ENCODE peak calls at places on chromosomes 3 and 15, in nine cellular contexts. L is body of pancreas, F is IMR-90, U is heart right ventricle, P is Panc1, Z is GM10248, A is AG10803, C is AG09319, O is RWPE1. T is an unnamed sample.

GRCh38 chr15:81155375-81156218 is 21.5 kb downstream of the CFAP161 start:
- DNase-seq in O (peak; percentile 57), P (peak; percentile 25), L (peak; percentile 57), U (no peak), Z (peak; percentile 41), F (peak; percentile 77), C (peak; percentile 58), A (peak; percentile 83), T (no peak)

GRCh38 chr15:101288905-101289513 is 6.0 kb downstream of the SNRPA1 start:
- DNase-seq in F (peak; percentile 55), Z (no peak), A (peak; percentile 65), O (peak; percentile 59), L (no peak), P (no peak), U (no peak), C (no peak), T (no peak)

GRCh38 chr3:12235691-12236090 is 53.2 kb upstream of the PPARG start:
- DNase-seq in F (peak; percentile 57), A (no peak), P (no peak), L (no peak), O (peak; percentile 43), C (peak; percentile 3), U (no peak), Z (no peak), T (no peak)

GRCh38 chr3:113142476-113142875 is 68.9 kb upstream of the BOC start:
- DNase-seq in C (no peak), A (no peak), P (no peak), U (no peak), Z (no peak), L (no peak), F (no peak), O (no peak), T (no peak)

GRCh38 chr15:57551717-57552677 is 39.7 kb upstream of the MYZAP start:
- DNase-seq in F (peak; percentile 70), O (peak; percentile 93), P (no peak), C (no peak), Z (no peak), L (peak; percentile 59), U (no peak), A (peak; percentile 81), T (peak; percentile 65)

GRCh38 chr15:64599226-64599625 is 138.8 kb downstream of the ZNF609 start:
- DNase-seq in P (no peak), O (no peak), U (no peak), C (no peak), Z (no peak), F (no peak), L (no peak), A (no peak), T (no peak)

GRCh38 chr3:10695595-10696285 is 120.3 kb upstream of the SLC6A11 start:
- DNase-seq in U (no peak), L (no peak), C (no peak), A (no peak), F (no peak), P (no peak), Z (no peak), O (no peak), T (no peak)

GRCh38 chr15:45121020-45121419 is 6.9 kb downstream of the DUOXA2 start:
- DNase-seq in C (no peak), O (no peak), L (no peak), A (no peak), F (no peak), U (no peak), Z (no peak), P (no peak), T (no peak)

GRCh38 chr15:48493084-48493762 is 152.3 kb downstream of the FBN1 start:
- DNase-seq in U (no peak), Z (no peak), P (no peak), O (peak; percentile 16), L (peak; percentile 12), C (peak; percentile 87), A (peak; percentile 98), F (peak; percentile 95), T (no peak)

GRCh38 chr3:72368331-72368975 is 479.8 kb downstream of the SHQ1 start:
- DNase-seq in U (no peak), F (peak; percentile 19), L (no peak), Z (no peak), P (no peak), O (no peak), C (no peak), A (peak; percentile 83), T (no peak)

GRCh38 chr3:44136421-44136820 is 105.3 kb upstream of the TOPAZ1 start:
- DNase-seq in L (no peak), F (no peak), P (no peak), O (no peak), C (no peak), U (no peak), Z (no peak), A (no peak), T (no peak)

GRCh38 chr3:128053614-128054013 is 1.4 kb downstream of the SEC61A1 start:
- DNase-seq in F (no peak), C (no peak), U (no peak), A (no peak), Z (no peak), P (no peak), L (no peak), O (no peak), T (no peak)

GRCh38 chr3:73605388-73605787 is 19.4 kb downstream of the PDZRN3 start:
- DNase-seq in C (peak; percentile 67), Z (no peak), O (no peak), A (peak; percentile 96), U (no peak), F (peak; percentile 91), L (no peak), P (no peak), T (no peak)

GRCh38 chr3:150775001-150775599 is 12.1 kb upstream of the SIAH2 start:
- DNase-seq in P (no peak), A (peak; percentile 73), F (peak; percentile 89), L (no peak), O (no peak), Z (no peak), U (no peak), C (no peak), T (no peak)

GRCh38 chr3:119099785-119100184 is 46.2 kb upstream of the TEX55 start:
- DNase-seq in C (no peak), U (no peak), L (no peak), Z (no peak), F (no peak), O (no peak), P (no peak), A (peak; percentile 1), T (no peak)

GRCh38 chr3:151835751-151836550 is 22.0 kb downstream of the AADAC start:
- DNase-seq in P (no peak), Z (no peak), C (no peak), L (peak; percentile 30), F (peak; percentile 64), U (no peak), A (peak; percentile 53), O (no peak), T (no peak)

DNA sequence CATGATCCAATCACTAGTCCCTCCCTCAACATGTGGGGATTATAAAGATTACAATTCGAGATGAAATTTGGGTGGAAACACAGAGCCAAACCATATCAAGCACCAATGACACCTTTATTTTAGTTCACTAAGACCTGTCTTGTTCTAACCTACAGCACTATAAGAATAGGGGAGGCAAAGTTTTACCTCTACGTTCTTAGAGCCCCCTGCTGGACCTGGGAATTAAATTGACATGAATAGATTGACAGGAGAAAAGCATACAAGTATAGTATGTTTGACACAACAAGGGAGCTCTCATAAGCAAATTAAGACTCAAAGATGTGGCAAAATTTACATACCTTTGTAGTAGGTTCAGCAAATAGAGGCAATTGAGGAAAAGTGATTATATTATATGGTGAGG is 974.4 kb upstream of the ALCAM start:
- DNase-seq in A (no peak), Z (no peak), L (no peak), O (no peak), C (no peak), U (no peak), F (no peak), P (no peak), T (no peak)
- TF ChIP-seq CTCF in A (no peak), Z (no peak), L (no peak), O (no peak), C (no peak), U (no peak), F (no peak), P (peak; percentile 4), T (no peak)

GRCh38 chr3:166425900-166426611 is 588.8 kb upstream of the BCHE start:
- DNase-seq in A (no peak), L (no peak), C (no peak), P (no peak), Z (no peak), O (no peak), U (no peak), F (no peak), T (peak; percentile 39)
- TF ChIP-seq CTCF in A (no peak), L (no peak), C (no peak), P (no peak), Z (no peak), O (no peak), U (no peak), F (no peak), T (no peak)

GRCh38 chr15:99348412-99348811 is 97.1 kb downstream of the LRRC28 start:
- DNase-seq in F (no peak), A (no peak), C (no peak), Z (no peak), L (no peak), O (no peak), U (no peak), P (no peak), T (no peak)
- TF ChIP-seq CTCF in F (no peak), A (no peak), C (no peak), Z (no peak), L (no peak), O (no peak), U (no peak), P (no peak), T (no peak)

DNA sequence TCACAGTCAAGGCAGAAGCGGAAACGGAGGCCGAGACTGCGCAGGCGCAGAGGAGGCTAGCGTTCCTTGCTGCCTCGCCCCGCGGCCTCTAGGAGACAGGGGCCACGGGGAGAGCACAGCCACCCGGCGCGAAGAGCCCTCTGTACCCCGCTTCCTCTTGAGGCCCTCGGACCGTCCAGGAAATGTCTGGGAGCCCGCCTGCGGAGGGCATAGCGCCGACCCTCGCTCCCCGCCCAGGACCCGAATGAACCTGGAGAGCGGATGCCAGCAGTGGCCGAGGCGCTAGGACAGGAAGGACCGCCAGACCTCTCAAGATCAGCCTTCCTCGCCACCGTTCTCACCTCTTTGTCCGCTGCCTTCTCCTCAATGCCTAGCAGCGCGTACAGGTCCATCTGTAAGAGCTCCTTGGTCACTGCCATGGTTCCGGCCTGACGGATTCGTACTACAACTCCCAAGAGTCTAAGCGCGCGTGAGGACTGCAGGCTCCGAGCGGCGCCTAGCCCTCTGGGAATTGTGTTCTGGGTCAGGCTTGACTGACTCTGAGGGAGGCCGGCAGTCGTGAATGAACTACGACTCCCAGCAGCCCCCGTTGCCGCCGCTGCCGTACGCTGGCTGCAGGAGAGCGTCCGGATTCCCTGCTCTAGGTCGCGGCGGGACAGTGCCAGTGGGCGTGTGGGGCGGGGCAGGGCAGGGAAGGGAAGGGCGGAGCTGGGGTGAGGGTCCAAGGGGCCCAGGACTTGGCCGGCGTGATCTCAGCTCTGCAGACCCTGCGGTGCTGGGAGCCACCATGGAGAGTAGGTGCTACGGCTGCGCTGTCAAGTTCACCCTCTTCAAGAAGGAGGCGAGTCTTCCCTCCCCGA is at the start of the genes DNAJC17 and ZFYVE19:
- DNase-seq in U (peak; percentile 95), F (peak; percentile 97), P (peak; percentile 90), C (peak; percentile 94), A (peak; percentile 97), Z (peak; percentile 94), L (peak; percentile 98), O (peak; percentile 94), T (peak; percentile 92)
- TF ChIP-seq CTCF in U (peak; percentile 21), F (no peak), P (no peak), C (no peak), A (peak; percentile 4), Z (no peak), L (no peak), O (no peak), T (no peak)

GRCh38 chr3:47010050-47010712 is 30.7 kb downstream of the NBEAL2 start:
- DNase-seq in P (no peak), O (no peak), Z (no peak), C (no peak), L (no peak), U (no peak), F (no peak), A (no peak), T (peak; percentile 13)
- TF ChIP-seq CTCF in P (no peak), O (no peak), Z (no peak), C (no peak), L (no peak), U (no peak), F (no peak), A (no peak), T (peak; percentile 0)